ENCODE peak calls at places on chromosomes 12 and 14, in four cellular contexts. K is left ventricle myocardium inferior, U is neural progenitor cell, J is foreskin fibroblast. R is an unnamed sample.

GRCh38 chr12:110107369-110108281 is 16.5 kb upstream of the IFT81 start:
- DNase-seq in K (peak; percentile 20), J (peak; percentile 96), U (no peak), R (no peak)

GRCh38 chr14:36429692-36430091 is 90.3 kb downstream of the NKX2-1 start:
- DNase-seq in J (no peak), U (no peak), K (no peak), R (no peak)

GRCh38 chr12:110860833-110861291 is 14.1 kb downstream of the CCDC63 start:
- DNase-seq in K (no peak), U (peak; percentile 93), J (no peak), R (no peak)

GRCh38 chr12:70920251-70920851 is at the start of gene PTPRR:
- DNase-seq in U (peak; percentile 80), K (no peak), J (peak; percentile 31), R (no peak)

GRCh38 chr14:99728231-99728920 is 44.3 kb downstream of the CYP46A1 start:
- DNase-seq in K (peak; percentile 7), J (no peak), U (peak; percentile 1), R (no peak)

GRCh38 chr12:26112703-26113147 is 12.1 kb downstream of the BHLHE41 start:
- DNase-seq in U (peak; percentile 64), K (no peak), J (no peak), R (no peak)

GRCh38 chr12:100956311-100956852 is 161.8 kb downstream of the ANO4 start:
- DNase-seq in K (no peak), U (no peak), J (no peak), R (no peak)

GRCh38 chr12:106780010-106780625 is 5.6 kb downstream of the RIC8B start:
- DNase-seq in K (no peak), U (no peak), J (peak; percentile 34), R (no peak)

GRCh38 chr14:23375527-23376251 is 1.2 kb upstream of the CMTM5 start:
- DNase-seq in U (no peak), K (no peak), J (no peak), R (no peak)

GRCh38 chr12:19236656-19237055 is 107.1 kb downstream of the PLEKHA5 start:
- DNase-seq in J (peak; percentile 35), U (no peak), K (no peak), R (no peak)

GRCh38 chr12:96136129-96136528 is 58.0 kb upstream of the ELK3 start:
- DNase-seq in J (peak; percentile 39), K (no peak), U (no peak), R (no peak)

GRCh38 chr12:124771462-124772361 is 92.0 kb downstream of the SCARB1 start:
- DNase-seq in K (peak; percentile 86), U (peak; percentile 89), J (peak; percentile 88), R (peak; percentile 79)

GRCh38 chr14:87944987-87945604 is 47.9 kb downstream of the GALC start:
- DNase-seq in U (peak; percentile 37), J (peak; percentile 73), K (no peak), R (peak; percentile 5)

GRCh38 chr14:74401504-74402241 is 24.3 kb downstream of the SYNDIG1L start:
- DNase-seq in U (peak; percentile 76), K (peak; percentile 29), J (peak; percentile 20), R (peak; percentile 87)

GRCh38 chr12:30640392-30640791 is 55.3 kb downstream of the IPO8 start:
- DNase-seq in J (no peak), K (no peak), U (no peak), R (no peak)

GRCh38 chr14:20630340-20631022 is 11.0 kb downstream of the OR6S1 start:
- DNase-seq in J (peak; percentile 53), K (no peak), U (peak; percentile 60), R (peak; percentile 33)

GRCh38 chr12:102833687-102834435 is 83.2 kb downstream of the PAH start:
- DNase-seq in J (no peak), K (no peak), U (peak; percentile 80), R (no peak)

GRCh38 chr12:76028649-76029277 is 2.8 kb downstream of the PHLDA1 start:
- DNase-seq in K (no peak), J (peak; percentile 21), U (no peak), R (no peak)

GRCh38 chr12:55729592-55730446 is 1.0 kb upstream of the CD63 start:
- DNase-seq in K (peak; percentile 90), U (peak; percentile 92), J (peak; percentile 97), R (peak; percentile 81)

GRCh38 chr12:120015313-120015712 is 26.3 kb downstream of the BICDL1 start:
- DNase-seq in K (no peak), U (no peak), J (no peak), R (no peak)

GRCh38 chr14:22190411-22191191 is 398.4 kb downstream of the DAD1 start:
- DNase-seq in K (no peak), U (no peak), J (no peak), R (no peak)

GRCh38 chr14:71538949-71539659 is 393.1 kb upstream of the RGS6 start:
- DNase-seq in J (peak; percentile 67), U (no peak), K (no peak), R (no peak)

GRCh38 chr12:108447168-108447840 is 67.8 kb upstream of the FICD start:
- DNase-seq in K (no peak), J (peak; percentile 45), U (no peak), R (no peak)

GRCh38 chr12:94265966-94266365 is 117.6 kb downstream of the PLXNC1 start:
- DNase-seq in U (no peak), J (peak; percentile 43), K (no peak), R (no peak)

GRCh38 chr14:60553855-60554254 is 44.9 kb downstream of the SIX6 start:
- DNase-seq in U (no peak), K (no peak), J (peak; percentile 33), R (no peak)

GRCh38 chr12:49091056-49091835 is 3.4 kb downstream of the DHH start:
- DNase-seq in K (no peak), U (peak; percentile 38), J (no peak), R (no peak)

GRCh38 chr14:45133683-45134050 is 614 bp downstream of the FKBP3 start:
- DNase-seq in J (no peak), K (no peak), U (no peak), R (no peak)

GRCh38 chr14:74905595-74906142 is 17.4 kb downstream of the RPS6KL1 start:
- DNase-seq in K (peak; percentile 72), U (peak; percentile 81), J (peak; percentile 79), R (peak; percentile 82)

GRCh38 chr12:127489055-127489454 is 777.9 kb upstream of the TMEM132C start:
- DNase-seq in K (no peak), U (no peak), J (no peak), R (no peak)

GRCh38 chr12:123498126-123498825 is 35.2 kb downstream of the RILPL1 start:
- DNase-seq in J (no peak), K (no peak), U (no peak), R (no peak)

GRCh38 chr12:29380536-29381523 is at the start of gene ERGIC2:
- DNase-seq in K (peak; percentile 86), J (peak; percentile 99), U (peak; percentile 99), R (peak; percentile 91)

GRCh38 chr12:29382251-29382650 is 1.3 kb upstream of the ERGIC2 start:
- DNase-seq in U (no peak), J (no peak), K (no peak), R (no peak)
- TF ChIP-seq CTCF in U (no peak), J (no peak), K (no peak), R (no peak)

DNA sequence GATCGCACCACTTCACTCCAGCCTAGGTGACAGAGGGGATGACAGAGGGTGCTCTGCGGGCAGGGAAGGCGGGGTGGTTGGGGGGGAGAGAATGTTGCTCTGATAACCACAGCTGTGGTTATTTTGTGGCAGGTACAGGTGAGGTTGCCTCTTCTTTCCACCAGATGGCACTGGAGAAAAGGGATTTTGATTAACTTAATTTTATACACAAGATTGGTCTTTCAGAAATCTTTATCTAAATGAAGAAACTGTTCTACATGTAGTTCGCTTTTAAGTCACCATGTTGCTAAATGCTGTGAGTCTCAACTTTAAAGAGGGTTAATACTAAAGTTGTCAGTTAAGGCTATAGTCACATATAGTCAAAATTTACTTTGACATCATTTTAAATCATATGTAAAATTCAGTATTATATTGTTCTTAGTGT is 25.7 kb downstream of the FGF23 start:
- DNase-seq in K (no peak), U (peak; percentile 36), J (peak; percentile 38), R (no peak)
- TF ChIP-seq CTCF in K (peak; percentile 67), U (peak; percentile 47), J (peak; percentile 26), R (peak; percentile 41)

GRCh38 chr12:93243382-93243688 is 134.4 kb upstream of the NUDT4 start:
- DNase-seq in U (no peak), K (no peak), J (no peak), R (no peak)

GRCh38 chr12:93245543-93245942 is 132.2 kb upstream of the NUDT4 start:
- DNase-seq in K (no peak), J (no peak), U (peak; percentile 56), R (peak; percentile 62)

GRCh38 chr12:93243689-93244513 is 133.8 kb upstream of the NUDT4 start:
- DNase-seq in U (no peak), J (peak; percentile 86), K (no peak), R (peak; percentile 23)

GRCh38 chr12:93244514-93245077 is 133.1 kb upstream of the NUDT4 start:
- DNase-seq in J (no peak), U (no peak), K (no peak), R (peak; percentile 40)

DNA sequence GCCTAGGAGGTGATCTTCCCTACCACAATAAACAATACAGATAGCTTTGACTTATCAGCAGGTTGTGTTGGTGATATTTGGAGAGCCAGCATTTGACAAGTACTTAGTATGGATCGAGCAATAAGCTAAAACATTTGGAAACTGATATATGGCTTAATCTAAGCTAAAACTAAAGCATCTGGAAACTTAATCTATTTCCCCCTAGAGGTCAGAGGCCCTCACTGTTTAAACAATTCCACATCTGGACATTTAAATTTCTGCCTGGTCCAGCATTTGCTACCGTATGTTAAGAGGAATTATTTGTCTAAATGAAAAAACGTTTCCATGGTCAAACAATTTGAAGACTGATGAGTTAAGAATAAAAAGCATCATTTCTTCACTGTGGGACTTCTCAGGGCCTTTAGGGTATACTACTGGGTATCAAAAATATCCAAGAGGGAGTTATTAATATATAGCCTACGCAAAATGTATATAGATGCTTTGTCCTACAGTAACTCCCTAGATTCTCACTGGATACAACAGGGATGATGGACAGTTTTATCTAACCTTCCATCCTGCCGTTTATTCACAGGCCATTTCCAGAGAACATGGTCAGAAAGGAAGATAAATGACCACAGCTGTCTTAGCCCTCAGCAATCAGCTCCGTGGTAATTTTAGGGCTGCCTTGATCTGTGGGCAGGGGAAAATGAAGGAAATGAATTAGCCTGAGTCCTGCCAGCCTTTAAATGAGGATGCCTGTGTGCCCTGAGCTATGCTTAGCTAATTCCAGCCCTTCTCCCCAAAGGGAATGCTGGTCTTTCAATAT is 135.4 kb upstream of the NUDT4 start:
- DNase-seq in U (no peak), J (peak; percentile 71), K (no peak), R (no peak)
- TF ChIP-seq CTCF in U (no peak), J (no peak), K (peak; percentile 20), R (no peak)

DNA sequence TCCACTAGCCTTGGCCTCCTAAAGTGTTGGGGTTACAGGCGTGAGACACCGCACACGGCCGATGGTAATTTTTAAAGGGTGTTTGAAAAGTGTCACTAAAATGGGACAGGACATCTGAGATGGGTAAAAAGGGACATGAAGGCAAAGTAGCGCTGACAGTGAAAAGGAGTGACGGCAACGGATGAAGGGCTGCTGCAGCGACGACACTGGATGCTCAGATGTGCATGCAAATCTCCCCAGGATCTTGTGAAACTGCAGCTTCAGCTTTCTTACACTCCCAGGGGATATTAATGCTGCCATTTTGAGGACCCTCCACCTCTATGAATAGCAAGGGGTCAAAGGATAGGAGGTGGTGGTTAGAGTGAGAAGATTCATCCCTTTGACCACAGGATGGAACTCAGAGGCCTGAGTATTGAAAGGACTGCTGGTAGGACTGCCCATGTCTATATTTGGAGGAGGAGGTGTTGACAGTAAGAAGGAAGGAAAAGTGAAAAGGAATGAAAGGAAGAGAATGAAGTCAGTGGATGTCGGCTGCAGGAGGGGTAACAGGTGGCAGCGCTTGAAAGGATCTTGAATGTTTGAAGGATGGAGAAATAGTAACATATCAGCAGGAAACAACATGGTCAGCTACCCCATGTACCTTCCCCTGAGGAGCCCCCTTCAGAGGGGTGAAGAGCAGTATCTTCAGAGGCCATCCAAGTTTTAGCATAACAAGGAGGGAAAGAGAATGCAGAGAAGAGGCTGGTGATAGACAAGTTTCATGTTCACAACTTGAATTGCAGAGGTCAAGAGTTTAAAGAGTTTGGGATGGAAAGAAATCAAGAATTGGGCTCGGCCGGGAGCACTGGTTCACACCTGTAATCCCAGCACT is 37.1 kb downstream of the CLIP1 start:
- DNase-seq in K (no peak), J (no peak), U (no peak), R (no peak)
- TF ChIP-seq CTCF in K (no peak), J (no peak), U (no peak), R (no peak)